ENCODE peak calls at places on chromosomes 13 and 19, in six cellular contexts. V, B, E, X, I and W are unnamed samples.

GRCh38 chr13:90281709-90282108 is 1065.8 kb upstream of the MIR17HG start:
- DNase-seq in V (no peak), B (no peak), E (no peak), X (no peak), I (no peak), W (no peak)

GRCh38 chr19:11735375-11735774 is 3.4 kb downstream of the ZNF823 start:
- DNase-seq in V (no peak), B (no peak), E (no peak), X (no peak), I (no peak), W (no peak)

GRCh38 chr13:78732445-78733017 is 73.6 kb upstream of the OBI1 start:
- DNase-seq in V (no peak), B (no peak), E (no peak), X (no peak), I (no peak), W (no peak)

GRCh38 chr19:5926641-5927438 is 12.8 kb downstream of the CAPS start:
- DNase-seq in V (no peak), B (peak), E (peak), X (no peak), I (no peak), W (no peak)

GRCh38 chr19:50224986-50225747 is 21.7 kb downstream of the MYH14 start:
- DNase-seq in V (no peak), B (no peak), E (no peak), X (no peak), I (no peak), W (no peak)

GRCh38 chr19:590396-590745 is 690 bp downstream of the HCN2 start:
- DNase-seq in V (peak), B (no peak), E (no peak), X (no peak), I (no peak), W (no peak)

GRCh38 chr13:41942462-41943094 is 18.3 kb downstream of the VWA8 start:
- DNase-seq in V (peak), B (peak), E (peak), X (peak), I (no peak), W (peak)

GRCh38 chr13:41767801-41768200 is 193.1 kb downstream of the VWA8 start:
- DNase-seq in V (peak), B (peak), E (no peak), X (no peak), I (no peak), W (no peak)

GRCh38 chr13:111117289-111117688 is 2.2 kb downstream of the ARHGEF7 start:
- DNase-seq in V (no peak), B (no peak), E (no peak), X (no peak), I (no peak), W (no peak)

GRCh38 chr13:111118898-111119607 is 3.9 kb downstream of the ARHGEF7 start:
- DNase-seq in V (no peak), B (no peak), E (no peak), X (no peak), I (no peak), W (no peak)

GRCh38 chr13:111116830-111117229 is 1.7 kb downstream of the ARHGEF7 start:
- DNase-seq in V (peak), B (no peak), E (no peak), X (no peak), I (no peak), W (no peak)

GRCh38 chr13:111115841-111116500 is 861 bp downstream of the ARHGEF7 start:
- DNase-seq in V (peak), B (peak), E (peak), X (no peak), I (no peak), W (peak)

GRCh38 chr13:111117961-111118360 is 2.9 kb downstream of the ARHGEF7 start:
- DNase-seq in V (no peak), B (no peak), E (no peak), X (no peak), I (no peak), W (no peak)
- H3K14ac ChIP-seq in V (no peak), B (no peak), E (no peak), X (no peak), I (no peak), W (no peak)

GRCh38 chr19:35260694-35261304 is 8.0 kb upstream of the USF2 start:
- DNase-seq in V (no peak), B (no peak), E (no peak), X (no peak), I (no peak), W (no peak)
- H2AK5ac ChIP-seq in V (no peak), B (no peak), E (no peak), X (no peak), I (no peak), W (no peak)

GRCh38 chr19:58440556-58440955 is 603 bp upstream of the ZNF132 start:
- DNase-seq in V (no peak), B (no peak), E (no peak), X (no peak), I (no peak), W (no peak)
- H3K14ac ChIP-seq in V (peak), B (no peak), E (no peak), X (no peak), I (no peak), W (peak)

GRCh38 chr19:17419491-17420266 is at the start of gene MVB12A:
- DNase-seq in V (peak), B (peak), E (peak), X (peak), I (peak), W (peak)
- H2AK5ac ChIP-seq in V (peak), B (peak), E (peak), X (no peak), I (peak), W (peak)

GRCh38 chr19:30052122-30053075 is 110.4 kb downstream of the URI1 start:
- DNase-seq in V (no peak), B (no peak), E (no peak), X (no peak), I (no peak), W (no peak)

GRCh38 chr19:30049844-30050667 is 108.0 kb downstream of the URI1 start:
- DNase-seq in V (no peak), B (peak), E (no peak), X (no peak), I (no peak), W (no peak)

GRCh38 chr19:30056580-30056979 is 114.5 kb downstream of the URI1 start:
- DNase-seq in V (no peak), B (no peak), E (no peak), X (no peak), I (no peak), W (no peak)

GRCh38 chr19:30053558-30053957 is 111.5 kb downstream of the URI1 start:
- DNase-seq in V (no peak), B (no peak), E (no peak), X (no peak), I (no peak), W (no peak)

DNA sequence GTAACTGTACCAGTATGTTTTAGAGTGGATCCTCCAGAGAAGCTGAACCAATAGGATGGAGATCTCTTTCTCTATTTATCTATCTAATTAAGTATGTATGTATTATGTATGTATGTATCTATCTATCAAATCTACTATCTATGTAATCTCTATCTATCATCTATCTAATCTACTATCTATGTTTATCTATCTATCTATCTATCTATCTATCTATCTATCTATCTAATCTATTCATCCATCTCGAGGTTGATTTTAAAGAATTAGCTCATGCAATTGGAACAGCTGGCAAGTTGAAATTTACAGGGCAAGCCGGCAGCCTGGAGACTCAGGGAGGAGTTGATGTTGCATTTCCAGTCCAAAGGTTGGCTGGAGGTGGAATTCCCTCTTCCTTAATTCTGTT is 112.2 kb downstream of the URI1 start:
- DNase-seq in V (no peak), B (no peak), E (no peak), X (no peak), I (no peak), W (no peak)
- H3K14ac ChIP-seq in V (no peak), B (no peak), E (no peak), X (no peak), I (no peak), W (no peak)

GRCh38 chr13:29958476-29958875 is 108.1 kb upstream of the UBL3 start:
- DNase-seq in V (no peak), B (no peak), E (no peak), X (no peak), I (no peak), W (no peak)
- H2AK5ac ChIP-seq in V (no peak), B (no peak), E (no peak), X (no peak), I (no peak), W (no peak)

GRCh38 chr19:38735257-38735686 is 9.0 kb downstream of the CAPN12 start:
- DNase-seq in V (no peak), B (no peak), E (peak), X (peak), I (no peak), W (no peak)

GRCh38 chr19:38737921-38738731 is 6.1 kb downstream of the CAPN12 start:
- DNase-seq in V (no peak), B (no peak), E (no peak), X (peak), I (no peak), W (no peak)

GRCh38 chr19:38736413-38737280 is 7.6 kb downstream of the CAPN12 start:
- DNase-seq in V (no peak), B (peak), E (peak), X (peak), I (peak), W (no peak)

GRCh38 chr19:38736036-38736412 is 8.2 kb downstream of the CAPN12 start:
- DNase-seq in V (no peak), B (peak), E (peak), X (peak), I (no peak), W (no peak)

GRCh38 chr19:38737297-38737865 is 6.9 kb downstream of the CAPN12 start:
- DNase-seq in V (no peak), B (no peak), E (no peak), X (no peak), I (no peak), W (no peak)
- H3K14ac ChIP-seq in V (no peak), B (no peak), E (no peak), X (no peak), I (no peak), W (no peak)

GRCh38 chr19:40443930-40444180 is 280 bp downstream of the SERTAD3 start:
- DNase-seq in V (no peak), B (no peak), E (no peak), X (no peak), I (no peak), W (peak)
- H2AK5ac ChIP-seq in V (peak), B (peak), E (peak), X (no peak), I (peak), W (no peak)

GRCh38 chr19:52226652-52227051 is 36.8 kb downstream of the PPP2R1A start:
- DNase-seq in V (no peak), B (no peak), E (no peak), X (no peak), I (no peak), W (no peak)
- H3K14ac ChIP-seq in V (no peak), B (no peak), E (no peak), X (no peak), I (no peak), W (no peak)

GRCh38 chr19:46412034-46412982 is 1.1 kb downstream of the CCDC8 start:
- DNase-seq in V (no peak), B (no peak), E (no peak), X (peak), I (no peak), W (no peak)
- H2AK5ac ChIP-seq in V (peak), B (peak), E (peak), X (no peak), I (no peak), W (peak)